ENCODE peak calls at places on chromosomes 11 and 22, in nine cellular contexts. Z is HCT116, J is fibroblast of lung, E is ascending aorta, G is colonic mucosa, R is IMR-90, K is RWPE2, F is right lobe of liver, P is cardiac muscle cell. N is an unnamed sample.

GRCh38 chr11:123519797-123520193 is 89.7 kb downstream of the GRAMD1B start:
- DNase-seq in G (no peak), K (no peak), F (no peak), P (peak), Z (no peak), R (no peak), E (no peak), J (no peak), N (no peak)

GRCh38 chr11:10309163-10310093 is 4.6 kb downstream of the ADM start:
- DNase-seq in P (no peak), G (peak), E (peak), J (peak), K (peak), R (peak), F (peak), Z (peak), N (no peak)

GRCh38 chr22:27445876-27446275 is 355.7 kb downstream of the MN1 start:
- DNase-seq in K (no peak), Z (no peak), P (no peak), E (no peak), R (peak), G (no peak), J (no peak), F (no peak), N (no peak)

GRCh38 chr11:20493340-20493739 is 105.8 kb downstream of the PRMT3 start:
- DNase-seq in R (no peak), E (no peak), P (no peak), K (no peak), J (no peak), F (peak), G (no peak), Z (no peak), N (no peak)

GRCh38 chr11:46353706-46354105 is 6.4 kb downstream of the DGKZ start:
- DNase-seq in E (no peak), R (peak), G (no peak), K (no peak), P (no peak), J (no peak), Z (no peak), F (no peak), N (no peak)

GRCh38 chr11:62129610-62130497 is 6.0 kb downstream of the INCENP start:
- DNase-seq in P (no peak), J (no peak), R (no peak), K (no peak), E (peak), F (no peak), G (no peak), Z (no peak), N (no peak)

GRCh38 chr11:111510311-111510710 is 1.9 kb downstream of the BTG4 start:
- DNase-seq in E (no peak), G (no peak), J (no peak), K (no peak), R (peak), F (no peak), Z (no peak), P (no peak), N (no peak)

GRCh38 chr22:44335903-44336803 is 23.4 kb upstream of the SHISAL1 start:
- DNase-seq in E (no peak), R (no peak), F (no peak), Z (no peak), K (no peak), P (no peak), J (no peak), G (no peak), N (no peak)

GRCh38 chr11:44955019-44955738 is 4.5 kb upstream of the TP53I11 start:
- DNase-seq in R (peak), K (no peak), P (no peak), E (peak), Z (no peak), J (peak), G (peak), F (peak), N (peak)

GRCh38 chr11:106695506-106695905 is 322.8 kb downstream of the GUCY1A2 start:
- DNase-seq in Z (no peak), E (no peak), K (no peak), F (no peak), P (no peak), R (peak), J (peak), G (no peak), N (no peak)

GRCh38 chr11:100682247-100682969 is 4.7 kb upstream of the ARHGAP42 start:
- DNase-seq in F (no peak), J (peak), K (no peak), G (no peak), P (no peak), Z (peak), E (no peak), R (peak), N (no peak)

GRCh38 chr11:113991170-113991569 is 16.3 kb downstream of the HTR3A start:
- DNase-seq in Z (no peak), G (no peak), J (peak), E (no peak), P (peak), K (no peak), F (no peak), R (peak), N (no peak)

GRCh38 chr22:22603470-22603947 is 40.9 kb upstream of the GGTLC2 start:
- DNase-seq in P (no peak), F (no peak), Z (no peak), G (no peak), E (no peak), J (no peak), R (no peak), K (no peak), N (no peak)

GRCh38 chr11:29173660-29174062 is 843.2 kb downstream of the KCNA4 start:
- DNase-seq in F (no peak), J (peak), P (no peak), E (no peak), K (no peak), R (peak), Z (peak), G (no peak), N (no peak)

GRCh38 chr11:60939828-60940227 is 12.1 kb downstream of the SLC15A3 start:
- DNase-seq in J (no peak), K (no peak), Z (no peak), F (no peak), P (peak), R (peak), E (no peak), G (no peak), N (no peak)

GRCh38 chr11:60370811-60371297 is 7.5 kb upstream of the MS4A7 start:
- DNase-seq in E (no peak), Z (no peak), R (no peak), J (no peak), P (no peak), K (no peak), F (no peak), G (no peak), N (no peak)

GRCh38 chr11:61141601-61142028 is 19.6 kb downstream of the VPS37C start:
- DNase-seq in F (no peak), G (peak), J (no peak), R (no peak), K (peak), E (no peak), P (no peak), Z (no peak), N (no peak)

GRCh38 chr11:35862666-35863065 is 81.2 kb upstream of the LDLRAD3 start:
- DNase-seq in K (no peak), P (no peak), E (no peak), R (no peak), F (no peak), J (no peak), Z (no peak), G (no peak), N (no peak)

GRCh38 chr11:121958978-121959340 is 157.1 kb downstream of the BLID start:
- DNase-seq in E (no peak), G (no peak), J (no peak), K (no peak), Z (no peak), P (no peak), F (no peak), R (peak), N (no peak)

GRCh38 chr11:12381875-12382274 is 4.5 kb downstream of the PARVA start:
- DNase-seq in K (no peak), J (no peak), P (no peak), R (no peak), Z (no peak), F (no peak), E (no peak), G (no peak), N (no peak)

GRCh38 chr11:12380565-12381325 is 3.4 kb downstream of the PARVA start:
- DNase-seq in P (no peak), G (no peak), R (no peak), E (no peak), J (no peak), K (no peak), Z (no peak), F (no peak), N (no peak)

GRCh38 chr11:12377824-12378593 is 638 bp downstream of the PARVA start:
- DNase-seq in Z (peak), G (peak), P (peak), J (peak), F (peak), R (peak), K (no peak), E (peak), N (no peak)

GRCh38 chr11:12376259-12376971 is 956 bp upstream of the PARVA start:
- DNase-seq in K (no peak), F (no peak), E (no peak), Z (no peak), G (peak), P (no peak), R (peak), J (peak), N (no peak)

GRCh38 chr11:12377106-12377823 is at the start of gene PARVA:
- DNase-seq in F (peak), G (peak), K (no peak), Z (peak), J (peak), P (peak), R (peak), E (peak), N (no peak)
- TF ChIP-seq CTCF in F (no peak), G (no peak), K (no peak), Z (no peak), J (no peak), P (no peak), R (no peak), E (no peak), N (no peak)

DNA sequence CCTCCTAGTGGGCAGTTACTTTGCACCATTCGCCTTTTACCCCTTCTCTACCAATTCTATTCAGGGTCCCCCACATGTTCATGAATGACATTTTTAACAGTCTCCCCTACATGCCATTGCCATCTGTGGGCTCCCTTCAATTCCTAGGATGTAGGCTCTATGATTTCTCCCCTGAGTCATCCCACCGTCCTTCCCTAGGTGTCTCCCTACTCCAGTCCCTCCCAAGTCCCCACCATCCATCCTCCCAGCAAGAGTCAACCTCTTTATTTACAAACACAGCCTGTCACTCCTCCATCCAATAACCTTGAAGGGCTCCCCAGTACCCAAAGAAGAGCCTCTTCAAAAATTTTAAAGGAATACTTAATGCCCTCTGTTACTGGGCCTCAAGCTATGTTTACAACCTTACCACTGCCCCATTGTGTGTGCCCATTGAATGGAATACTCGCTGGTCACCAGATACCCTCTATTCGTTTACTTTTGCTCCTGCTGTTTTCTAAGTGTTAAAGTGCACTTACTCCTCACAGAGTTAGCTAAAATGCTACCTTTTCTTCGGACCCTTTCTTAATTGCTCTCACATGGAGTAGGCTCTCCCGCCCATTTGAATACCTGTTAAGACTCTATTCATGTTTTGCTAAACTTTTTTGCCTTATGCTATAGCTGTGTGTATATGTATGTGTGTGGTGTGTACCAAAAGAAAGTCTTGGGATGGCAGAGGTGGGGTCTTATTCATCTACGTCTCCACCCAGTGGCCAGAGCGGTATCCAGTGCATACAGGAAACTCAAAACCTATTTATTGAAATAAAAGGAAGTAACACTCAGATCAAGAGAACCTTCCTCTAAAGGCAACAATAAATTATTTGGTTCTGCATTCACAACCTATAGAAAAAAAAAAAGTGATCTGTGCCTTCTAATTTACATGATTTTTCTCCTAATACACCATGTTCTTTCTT is 235.8 kb upstream of the CCDC90B start:
- DNase-seq in F (no peak), Z (no peak), R (peak), P (peak), J (peak), E (no peak), K (no peak), G (no peak), N (no peak)
- TF ChIP-seq CTCF in F (no peak), Z (peak), R (peak), P (no peak), J (peak), E (no peak), K (peak), G (no peak), N (no peak)

DNA sequence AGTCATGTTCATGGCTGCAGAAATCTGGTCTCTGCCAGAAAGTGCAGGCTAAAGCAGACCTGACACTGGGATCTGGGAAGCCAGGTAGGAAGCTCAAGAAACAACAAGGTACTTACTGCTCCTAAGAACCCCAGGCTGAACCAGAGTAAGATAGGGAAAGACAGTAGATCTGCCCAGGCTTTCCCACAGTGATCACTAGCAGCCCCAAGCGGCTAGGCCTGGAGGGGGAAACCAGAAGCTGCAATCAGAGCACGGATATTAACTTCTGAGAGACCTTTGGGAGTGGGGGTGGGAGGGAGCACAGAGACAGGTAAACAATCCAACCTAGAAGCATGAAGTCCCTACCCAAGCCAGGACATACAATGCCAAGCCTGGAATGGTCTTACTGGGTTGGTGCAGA is 135.2 kb upstream of the C11orf58 start:
- DNase-seq in E (no peak), J (no peak), F (no peak), G (no peak), R (no peak), K (no peak), P (no peak), Z (no peak), N (no peak)
- TF ChIP-seq CTCF in E (no peak), J (no peak), F (no peak), G (no peak), R (no peak), K (no peak), P (no peak), Z (no peak), N (no peak)

DNA sequence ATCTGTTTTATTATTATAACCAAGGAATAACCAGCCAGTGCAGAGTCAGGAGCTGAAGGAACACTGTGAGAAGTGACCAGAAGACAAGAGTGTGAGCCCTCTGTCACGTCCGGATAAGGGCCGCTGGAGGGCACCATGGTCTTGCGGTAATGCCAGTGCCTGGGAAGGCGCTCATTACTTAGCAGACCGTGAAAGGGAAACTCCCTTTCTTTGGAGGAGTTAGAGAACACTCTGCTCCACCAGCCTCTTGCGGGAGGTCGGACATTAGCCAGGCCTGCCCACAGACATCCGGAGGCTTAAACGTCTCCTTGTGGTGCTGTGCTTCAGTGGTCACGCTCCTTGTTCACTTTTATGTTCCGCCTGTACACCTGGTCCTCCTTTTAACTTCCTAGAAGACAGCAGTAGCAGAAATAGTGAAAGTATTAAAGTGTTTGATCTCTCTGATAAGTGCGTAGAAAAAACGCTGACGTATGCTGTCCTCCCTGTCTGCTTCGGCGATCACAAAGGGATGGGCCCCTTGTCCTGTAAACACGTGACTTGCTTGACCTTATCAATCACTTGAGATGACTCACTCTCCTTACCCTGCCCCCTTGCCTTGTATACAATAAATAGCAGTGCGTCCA is 120.6 kb upstream of the LMO1 start:
- DNase-seq in R (no peak), K (no peak), F (no peak), E (peak), G (no peak), J (peak), P (peak), Z (no peak), N (no peak)
- TF ChIP-seq CTCF in R (peak), K (no peak), F (no peak), E (no peak), G (no peak), J (no peak), P (peak), Z (no peak), N (no peak)

DNA sequence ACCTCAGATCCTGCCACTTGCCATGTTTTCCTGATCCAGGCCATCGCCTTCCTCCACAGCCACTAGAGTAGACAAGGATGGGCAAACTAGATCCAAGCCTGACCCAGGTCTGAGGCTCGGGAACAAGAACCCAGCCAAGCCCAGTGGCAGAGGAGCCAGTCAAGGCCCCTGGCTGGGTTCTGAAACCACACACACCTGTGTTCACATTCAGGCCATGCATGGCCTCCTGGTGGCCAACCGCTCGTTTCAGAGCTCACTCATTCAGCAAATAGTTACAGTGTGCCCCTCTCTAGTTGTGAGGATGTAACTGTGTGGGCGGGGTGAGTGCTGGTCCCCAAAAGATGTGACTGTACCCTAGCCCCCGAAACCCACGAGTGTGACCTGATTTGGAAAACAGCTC is 337.6 kb downstream of the CTTN start:
- DNase-seq in J (no peak), Z (no peak), P (no peak), F (no peak), G (no peak), K (no peak), E (no peak), R (no peak), N (no peak)
- TF ChIP-seq CTCF in J (no peak), Z (no peak), P (no peak), F (no peak), G (no peak), K (no peak), E (no peak), R (no peak), N (no peak)

DNA sequence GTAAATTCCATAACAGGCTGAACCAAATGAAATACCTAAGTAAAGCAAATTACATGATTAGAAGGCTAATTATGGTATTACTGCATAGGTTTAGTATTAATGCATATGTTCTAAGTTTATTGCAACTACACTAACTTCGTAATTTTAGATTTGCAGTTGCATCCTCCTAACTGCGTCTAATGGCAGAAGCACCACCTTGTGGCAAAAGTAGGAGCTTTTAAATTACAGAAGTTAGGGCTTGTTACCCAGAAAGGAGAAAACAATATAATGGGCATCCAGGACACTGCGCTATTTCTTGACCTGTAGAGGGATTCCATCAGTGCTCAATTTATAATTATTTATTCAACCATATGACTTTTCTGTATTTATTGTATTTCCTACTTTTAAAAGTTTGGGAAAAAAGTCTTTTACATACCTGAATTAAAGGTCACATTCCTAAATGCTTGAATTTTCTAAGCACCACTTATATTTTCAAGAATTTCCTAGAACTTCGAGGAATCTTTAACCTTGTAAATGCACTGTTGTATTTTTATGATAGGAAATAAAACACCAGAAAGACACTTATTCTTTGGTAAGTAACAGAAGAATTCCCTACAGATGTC is 16.3 kb upstream of the GPR83 start:
- DNase-seq in Z (peak), G (no peak), J (peak), P (peak), F (no peak), R (peak), E (no peak), K (no peak), N (no peak)
- TF ChIP-seq CTCF in Z (peak), G (peak), J (peak), P (peak), F (peak), R (peak), E (no peak), K (peak), N (no peak)

GRCh38 chr11:43788394-43788793 is 92.2 kb upstream of the ALKBH3 start:
- DNase-seq in G (peak), P (no peak), E (no peak), Z (no peak), R (no peak), J (no peak), K (no peak), F (no peak), N (no peak)
- TF ChIP-seq CTCF in G (no peak), P (no peak), E (no peak), Z (no peak), R (no peak), J (no peak), K (no peak), F (no peak), N (no peak)

GRCh38 chr11:15035283-15035682 is 38.1 kb upstream of the CALCB start:
- DNase-seq in J (no peak), K (no peak), F (no peak), E (no peak), P (no peak), G (peak), Z (no peak), R (no peak), N (no peak)

GRCh38 chr11:15034687-15035267 is 38.6 kb upstream of the CALCB start:
- DNase-seq in F (no peak), P (no peak), Z (no peak), G (no peak), R (no peak), J (no peak), E (no peak), K (no peak), N (no peak)

DNA sequence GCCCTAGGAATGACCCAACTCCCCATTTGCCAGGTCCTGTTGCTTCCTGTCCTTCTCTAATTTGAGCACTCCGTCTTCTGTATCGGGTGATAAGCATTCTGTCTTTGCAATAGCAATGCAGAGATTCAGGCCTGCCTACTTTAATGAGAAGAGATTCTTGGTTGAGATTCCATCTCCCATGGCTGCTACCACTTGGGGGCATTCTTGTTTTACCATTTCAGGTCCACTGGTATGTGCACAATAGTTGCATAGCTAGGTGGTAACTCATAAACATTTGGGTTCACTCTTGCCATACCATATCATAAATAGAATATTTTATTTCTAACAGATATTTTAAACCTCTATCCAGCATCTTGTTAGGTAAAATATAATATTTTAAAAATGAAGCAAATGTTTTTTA is 34.4 kb upstream of the CALCB start:
- DNase-seq in P (peak), F (no peak), R (peak), Z (peak), K (no peak), J (peak), E (no peak), G (no peak), N (no peak)
- TF ChIP-seq CTCF in P (no peak), F (no peak), R (peak), Z (peak), K (peak), J (peak), E (no peak), G (no peak), N (no peak)

N was measured in omental fat pad.